ENCODE peak calls at places on chromosomes 7 and 10, in ten cellular contexts. One of them, this sample, is unnamed.

GRCh38 chr7:69439636-69440325 is 158.5 kb upstream of the AUTS2 start:
- DNase-seq in HCT116: no peak
- DNase-seq in lower lobe of right lung: no peak
- DNase-seq in RWPE2: no peak
- DNase-seq in right lobe of liver: no peak
- DNase-seq in neuronal stem cell: no peak
- DNase-seq in H1: no peak
- DNase-seq in heart left ventricle: no peak
- DNase-seq in CD4-positive, alpha-beta memory T cell: no peak
- DNase-seq in tibial artery: no peak
- DNase-seq in this sample: no peak

GRCh38 chr7:75042831-75043703 is 30.5 kb downstream of the RCC1L start:
- DNase-seq in heart left ventricle: no peak
- DNase-seq in CD4-positive, alpha-beta memory T cell: no peak
- DNase-seq in right lobe of liver: no peak
- DNase-seq in tibial artery: no peak
- DNase-seq in H1: no peak
- DNase-seq in lower lobe of right lung: no peak
- DNase-seq in RWPE2: no peak
- DNase-seq in HCT116: no peak
- DNase-seq in neuronal stem cell: no peak
- DNase-seq in this sample: no peak

GRCh38 chr7:26100940-26101339 is 51.1 kb upstream of the NFE2L3 start:
- DNase-seq in right lobe of liver: no peak
- DNase-seq in tibial artery: peak
- DNase-seq in lower lobe of right lung: no peak
- DNase-seq in H1: no peak
- DNase-seq in neuronal stem cell: no peak
- DNase-seq in RWPE2: no peak
- DNase-seq in CD4-positive, alpha-beta memory T cell: no peak
- DNase-seq in HCT116: no peak
- DNase-seq in heart left ventricle: no peak
- DNase-seq in this sample: no peak

GRCh38 chr10:128263891-128264688 is 137.9 kb upstream of the MKI67 start:
- DNase-seq in right lobe of liver: no peak
- DNase-seq in H1: peak
- DNase-seq in neuronal stem cell: peak
- DNase-seq in heart left ventricle: peak
- DNase-seq in tibial artery: peak
- DNase-seq in lower lobe of right lung: peak
- DNase-seq in CD4-positive, alpha-beta memory T cell: peak
- DNase-seq in HCT116: peak
- DNase-seq in RWPE2: no peak
- DNase-seq in this sample: no peak

GRCh38 chr10:58467931-58468635 is 44.6 kb upstream of the BICC1 start:
- DNase-seq in lower lobe of right lung: no peak
- DNase-seq in neuronal stem cell: no peak
- DNase-seq in H1: no peak
- DNase-seq in RWPE2: no peak
- DNase-seq in heart left ventricle: no peak
- DNase-seq in CD4-positive, alpha-beta memory T cell: no peak
- DNase-seq in HCT116: no peak
- DNase-seq in right lobe of liver: no peak
- DNase-seq in tibial artery: no peak
- DNase-seq in this sample: no peak

GRCh38 chr10:529831-530230 is 159.6 kb downstream of the DIP2C start:
- DNase-seq in lower lobe of right lung: no peak
- DNase-seq in neuronal stem cell: no peak
- DNase-seq in RWPE2: no peak
- DNase-seq in HCT116: no peak
- DNase-seq in tibial artery: no peak
- DNase-seq in CD4-positive, alpha-beta memory T cell: no peak
- DNase-seq in H1: no peak
- DNase-seq in right lobe of liver: no peak
- DNase-seq in heart left ventricle: no peak
- DNase-seq in this sample: no peak

GRCh38 chr10:116787893-116788665 is 45.7 kb upstream of the HSPA12A start:
- DNase-seq in CD4-positive, alpha-beta memory T cell: peak
- DNase-seq in lower lobe of right lung: peak
- DNase-seq in HCT116: peak
- DNase-seq in RWPE2: no peak
- DNase-seq in right lobe of liver: peak
- DNase-seq in neuronal stem cell: peak
- DNase-seq in tibial artery: peak
- DNase-seq in H1: peak
- DNase-seq in heart left ventricle: peak
- DNase-seq in this sample: no peak

GRCh38 chr10:47447740-47448139 is 36.2 kb downstream of the ANXA8 start:
- DNase-seq in tibial artery: no peak
- DNase-seq in RWPE2: no peak
- DNase-seq in heart left ventricle: no peak
- DNase-seq in lower lobe of right lung: no peak
- DNase-seq in CD4-positive, alpha-beta memory T cell: no peak
- DNase-seq in HCT116: no peak
- DNase-seq in neuronal stem cell: no peak
- DNase-seq in right lobe of liver: no peak
- DNase-seq in H1: no peak
- DNase-seq in this sample: no peak

GRCh38 chr10:4586756-4587155 is 239.3 kb upstream of the AKR1E2 start:
- DNase-seq in heart left ventricle: no peak
- DNase-seq in RWPE2: no peak
- DNase-seq in lower lobe of right lung: no peak
- DNase-seq in tibial artery: no peak
- DNase-seq in HCT116: no peak
- DNase-seq in right lobe of liver: no peak
- DNase-seq in CD4-positive, alpha-beta memory T cell: no peak
- DNase-seq in H1: no peak
- DNase-seq in neuronal stem cell: no peak
- DNase-seq in this sample: no peak

GRCh38 chr10:125700355-125700911 is 17.5 kb upstream of the TEX36 start:
- DNase-seq in neuronal stem cell: no peak
- DNase-seq in heart left ventricle: no peak
- DNase-seq in H1: no peak
- DNase-seq in CD4-positive, alpha-beta memory T cell: no peak
- DNase-seq in HCT116: no peak
- DNase-seq in RWPE2: no peak
- DNase-seq in right lobe of liver: no peak
- DNase-seq in tibial artery: no peak
- DNase-seq in lower lobe of right lung: no peak
- DNase-seq in this sample: no peak

GRCh38 chr10:13536674-13537366 is 8.0 kb upstream of the BEND7 start:
- DNase-seq in right lobe of liver: peak
- DNase-seq in lower lobe of right lung: peak
- DNase-seq in HCT116: peak
- DNase-seq in tibial artery: no peak
- DNase-seq in H1: peak
- DNase-seq in neuronal stem cell: peak
- DNase-seq in heart left ventricle: peak
- DNase-seq in CD4-positive, alpha-beta memory T cell: no peak
- DNase-seq in RWPE2: no peak
- DNase-seq in this sample: no peak

GRCh38 chr7:155880721-155881120 is 68.5 kb upstream of the SHH start:
- DNase-seq in tibial artery: no peak
- DNase-seq in lower lobe of right lung: no peak
- DNase-seq in H1: no peak
- DNase-seq in neuronal stem cell: no peak
- DNase-seq in RWPE2: no peak
- DNase-seq in heart left ventricle: peak
- DNase-seq in HCT116: no peak
- DNase-seq in CD4-positive, alpha-beta memory T cell: no peak
- DNase-seq in right lobe of liver: no peak
- DNase-seq in this sample: no peak

GRCh38 chr10:124356706-124357582 is 61.8 kb downstream of the OAT start:
- DNase-seq in HCT116: no peak
- DNase-seq in CD4-positive, alpha-beta memory T cell: no peak
- DNase-seq in right lobe of liver: no peak
- DNase-seq in H1: no peak
- DNase-seq in tibial artery: no peak
- DNase-seq in RWPE2: peak
- DNase-seq in neuronal stem cell: no peak
- DNase-seq in heart left ventricle: no peak
- DNase-seq in lower lobe of right lung: no peak
- DNase-seq in this sample: no peak

GRCh38 chr7:77313086-77313485 is 103.1 kb downstream of the GSAP start:
- DNase-seq in H1: no peak
- DNase-seq in RWPE2: no peak
- DNase-seq in heart left ventricle: no peak
- DNase-seq in HCT116: no peak
- DNase-seq in neuronal stem cell: no peak
- DNase-seq in right lobe of liver: no peak
- DNase-seq in CD4-positive, alpha-beta memory T cell: no peak
- DNase-seq in lower lobe of right lung: no peak
- DNase-seq in tibial artery: no peak
- DNase-seq in this sample: no peak

GRCh38 chr7:77310982-77311381 is 105.2 kb downstream of the GSAP start:
- DNase-seq in HCT116: no peak
- DNase-seq in neuronal stem cell: no peak
- DNase-seq in tibial artery: no peak
- DNase-seq in right lobe of liver: no peak
- DNase-seq in RWPE2: no peak
- DNase-seq in H1: no peak
- DNase-seq in lower lobe of right lung: no peak
- DNase-seq in CD4-positive, alpha-beta memory T cell: no peak
- DNase-seq in heart left ventricle: no peak
- DNase-seq in this sample: no peak

GRCh38 chr7:77308792-77309191 is 107.4 kb downstream of the GSAP start:
- DNase-seq in heart left ventricle: no peak
- DNase-seq in RWPE2: no peak
- DNase-seq in lower lobe of right lung: no peak
- DNase-seq in neuronal stem cell: no peak
- DNase-seq in tibial artery: no peak
- DNase-seq in CD4-positive, alpha-beta memory T cell: no peak
- DNase-seq in HCT116: no peak
- DNase-seq in H1: no peak
- DNase-seq in right lobe of liver: no peak
- DNase-seq in this sample: no peak

GRCh38 chr7:77306231-77307067 is 106.8 kb upstream of the FGL2 start:
- DNase-seq in CD4-positive, alpha-beta memory T cell: no peak
- DNase-seq in heart left ventricle: no peak
- DNase-seq in neuronal stem cell: no peak
- DNase-seq in right lobe of liver: no peak
- DNase-seq in HCT116: no peak
- DNase-seq in tibial artery: no peak
- DNase-seq in RWPE2: no peak
- DNase-seq in H1: no peak
- DNase-seq in lower lobe of right lung: no peak
- DNase-seq in this sample: no peak

GRCh38 chr7:77309714-77310220 is 106.4 kb downstream of the GSAP start:
- DNase-seq in lower lobe of right lung: no peak
- DNase-seq in RWPE2: no peak
- DNase-seq in CD4-positive, alpha-beta memory T cell: no peak
- DNase-seq in tibial artery: no peak
- DNase-seq in HCT116: no peak
- DNase-seq in neuronal stem cell: no peak
- DNase-seq in heart left ventricle: no peak
- DNase-seq in H1: no peak
- DNase-seq in right lobe of liver: no peak
- DNase-seq in this sample: no peak
- H3K27ac ChIP-seq in lower lobe of right lung: no peak
- H3K27ac ChIP-seq in RWPE2: peak
- H3K27ac ChIP-seq in CD4-positive, alpha-beta memory T cell: no peak
- H3K27ac ChIP-seq in tibial artery: no peak
- H3K27ac ChIP-seq in HCT116: no peak
- H3K27ac ChIP-seq in neuronal stem cell: no peak
- H3K27ac ChIP-seq in heart left ventricle: no peak
- H3K27ac ChIP-seq in H1: no peak
- H3K27ac ChIP-seq in right lobe of liver: no peak
- H3K27ac ChIP-seq in this sample: peak

GRCh38 chr7:73452999-73453635 is 19.5 kb downstream of the FZD9 start:
- DNase-seq in right lobe of liver: no peak
- DNase-seq in heart left ventricle: no peak
- DNase-seq in lower lobe of right lung: no peak
- DNase-seq in H1: no peak
- DNase-seq in RWPE2: no peak
- DNase-seq in tibial artery: no peak
- DNase-seq in HCT116: no peak
- DNase-seq in CD4-positive, alpha-beta memory T cell: no peak
- DNase-seq in neuronal stem cell: no peak
- DNase-seq in this sample: no peak
- H3K27ac ChIP-seq in right lobe of liver: no peak
- H3K27ac ChIP-seq in heart left ventricle: no peak
- H3K27ac ChIP-seq in lower lobe of right lung: no peak
- H3K27ac ChIP-seq in H1: no peak
- H3K27ac ChIP-seq in RWPE2: no peak
- H3K27ac ChIP-seq in tibial artery: no peak
- H3K27ac ChIP-seq in HCT116: no peak
- H3K27ac ChIP-seq in CD4-positive, alpha-beta memory T cell: no peak
- H3K27ac ChIP-seq in neuronal stem cell: no peak
- H3K27ac ChIP-seq in this sample: no peak

DNA sequence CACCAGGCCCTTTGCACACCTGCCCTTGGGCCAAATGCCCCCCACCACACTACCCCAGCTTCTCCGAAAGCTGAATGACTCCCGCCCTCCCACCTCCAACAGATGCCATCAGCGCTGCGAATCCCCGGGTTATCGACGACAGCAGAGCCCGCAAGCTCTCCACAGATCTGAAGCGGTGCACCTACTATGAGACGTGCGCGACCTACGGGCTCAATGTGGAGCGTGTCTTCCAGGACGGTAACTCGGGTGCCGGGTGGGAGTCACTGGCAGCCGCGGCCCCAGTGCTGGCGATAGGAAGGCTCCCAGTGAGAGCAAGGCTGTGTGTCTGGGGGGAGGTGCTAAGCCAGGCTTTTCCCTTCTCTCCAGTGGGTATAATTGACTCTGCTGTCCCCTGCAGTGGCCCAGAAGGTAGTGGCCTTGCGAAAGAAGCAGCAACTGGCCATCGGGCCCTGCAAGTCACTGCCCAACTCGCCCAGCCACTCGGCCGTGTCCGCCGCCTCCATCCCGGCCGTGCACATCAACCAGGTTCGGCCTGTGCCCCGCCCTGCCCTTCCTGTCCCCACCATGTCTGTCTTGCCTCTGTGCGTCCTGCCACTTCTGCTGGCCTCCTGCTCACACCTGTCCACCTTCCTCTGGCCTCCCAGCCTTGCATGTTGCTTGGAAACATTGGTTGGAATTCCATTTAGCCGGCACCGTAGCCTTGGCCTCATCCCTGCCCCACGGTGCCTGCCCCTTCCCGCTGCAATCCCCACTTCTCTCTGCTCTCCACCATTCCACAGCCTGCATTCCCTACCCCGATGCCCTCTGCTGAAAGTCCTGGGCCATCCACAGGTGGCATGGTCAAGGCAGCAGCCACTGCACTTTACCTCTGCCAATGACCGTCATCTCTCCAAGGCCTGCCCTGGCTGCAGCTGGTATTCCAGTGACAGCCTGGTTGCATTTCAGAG is 32.1 kb downstream of the AGAP3 start:
- DNase-seq in tibial artery: no peak
- DNase-seq in CD4-positive, alpha-beta memory T cell: no peak
- DNase-seq in HCT116: no peak
- DNase-seq in RWPE2: no peak
- DNase-seq in H1: no peak
- DNase-seq in neuronal stem cell: no peak
- DNase-seq in heart left ventricle: no peak
- DNase-seq in right lobe of liver: no peak
- DNase-seq in lower lobe of right lung: no peak
- DNase-seq in this sample: no peak
- H3K27ac ChIP-seq in tibial artery: no peak
- H3K27ac ChIP-seq in CD4-positive, alpha-beta memory T cell: no peak
- H3K27ac ChIP-seq in HCT116: no peak
- H3K27ac ChIP-seq in RWPE2: no peak
- H3K27ac ChIP-seq in H1: no peak
- H3K27ac ChIP-seq in neuronal stem cell: no peak
- H3K27ac ChIP-seq in heart left ventricle: no peak
- H3K27ac ChIP-seq in right lobe of liver: no peak
- H3K27ac ChIP-seq in lower lobe of right lung: no peak
- H3K27ac ChIP-seq in this sample: no peak

GRCh38 chr7:64879097-64879730 is 23.9 kb upstream of the ZNF273 start:
- DNase-seq in CD4-positive, alpha-beta memory T cell: no peak
- DNase-seq in heart left ventricle: no peak
- DNase-seq in neuronal stem cell: no peak
- DNase-seq in right lobe of liver: no peak
- DNase-seq in lower lobe of right lung: no peak
- DNase-seq in tibial artery: no peak
- DNase-seq in HCT116: no peak
- DNase-seq in H1: no peak
- DNase-seq in RWPE2: no peak
- DNase-seq in this sample: no peak
- H3K27ac ChIP-seq in CD4-positive, alpha-beta memory T cell: no peak
- H3K27ac ChIP-seq in heart left ventricle: no peak
- H3K27ac ChIP-seq in neuronal stem cell: no peak
- H3K27ac ChIP-seq in right lobe of liver: no peak
- H3K27ac ChIP-seq in lower lobe of right lung: no peak
- H3K27ac ChIP-seq in tibial artery: no peak
- H3K27ac ChIP-seq in HCT116: no peak
- H3K27ac ChIP-seq in H1: no peak
- H3K27ac ChIP-seq in RWPE2: no peak
- H3K27ac ChIP-seq in this sample: no peak

This sample was measured in epithelial cell of prostate.